ENCODE peak calls at places on chromosomes 6 and 20, in six cellular contexts. T is AG20443, M is HTR-8/SVneo, C is transverse colon, P is amniotic stem cell, V is C1 segment of cervical spinal cord. X is an unnamed sample.
A peak's percentile ranks its signal among the peaks of the same experiment; 100 is the strongest.

GRCh38 chr6:54847799-54848597 is 1.4 kb downstream of the FAM83B start:
- DNase-seq in T (peak; percentile 23), P (peak; percentile 43), C (no peak), M (peak; percentile 54), V (no peak), X (peak; percentile 84)

GRCh38 chr6:139285590-139285989 is 6.2 kb downstream of the TXLNB start:
- DNase-seq in T (no peak), P (no peak), M (no peak), V (no peak), C (no peak), X (peak; percentile 21)

GRCh38 chr6:170114956-170115855 is 175.7 kb downstream of the DLL1 start:
- DNase-seq in M (no peak), C (no peak), V (no peak), P (no peak), T (no peak), X (no peak)

GRCh38 chr20:52859156-52859887 is 112.8 kb upstream of the TSHZ2 start:
- DNase-seq in V (no peak), T (peak; percentile 70), C (no peak), P (no peak), M (no peak), X (no peak)

GRCh38 chr6:1895721-1896120 is 286.0 kb downstream of the FOXC1 start:
- DNase-seq in V (no peak), T (no peak), C (no peak), P (no peak), M (no peak), X (no peak)

GRCh38 chr20:2909953-2910352 is 36.7 kb downstream of the PTPRA start:
- DNase-seq in V (no peak), C (no peak), P (no peak), M (no peak), T (no peak), X (no peak)

GRCh38 chr6:161117329-161117707 is 125.7 kb downstream of the MAP3K4 start:
- DNase-seq in M (no peak), T (no peak), V (no peak), P (no peak), C (no peak), X (no peak)

GRCh38 chr20:7220755-7221154 is 453.3 kb downstream of the BMP2 start:
- DNase-seq in V (no peak), M (no peak), P (no peak), T (no peak), C (no peak), X (no peak)

GRCh38 chr6:25193147-25193864 is 85.9 kb upstream of the CARMIL1 start:
- DNase-seq in P (peak; percentile 84), V (no peak), C (no peak), T (peak; percentile 84), M (peak; percentile 58), X (peak; percentile 52)

GRCh38 chr20:46482864-46483263 is 30.5 kb downstream of the ZNF334 start:
- DNase-seq in C (no peak), T (no peak), P (no peak), M (no peak), V (no peak), X (no peak)

GRCh38 chr6:108115598-108116058 is 41.1 kb upstream of the OSTM1 start:
- DNase-seq in M (peak; percentile 31), V (no peak), P (no peak), C (peak; percentile 62), T (peak; percentile 52), X (peak; percentile 52)

GRCh38 chr20:38729767-38730166 is 5.5 kb downstream of the SLC32A1 start:
- DNase-seq in T (no peak), V (no peak), M (no peak), C (no peak), P (no peak), X (no peak)